ENCODE peak calls at places on chromosomes 2 and 18, in four cellular contexts. One of them, this sample, is unnamed.

GRCh38 chr2:71073475-71073874 is 5.0 kb downstream of the NAGK start:
- DNase-seq in activated CD4-positive, alpha-beta T cell treated with anti-CD3 and anti-CD28 coated beads, Interleukin-2, amount 50 U/mL, for 48 hours: no peak
- DNase-seq in stimulated activated CD4-positive, alpha-beta T cell treated with anti-CD3 and anti-CD28 coated beads, TNF-alpha, amount 100 ng/mL, for 4 hours: no peak
- DNase-seq in kidney tubule cell: no peak
- DNase-seq in this sample: no peak

GRCh38 chr2:71505086-71505769 is 51.9 kb downstream of the DYSF start:
- DNase-seq in stimulated activated CD4-positive, alpha-beta T cell treated with anti-CD3 and anti-CD28 coated beads, TNF-alpha, amount 100 ng/mL, for 4 hours: no peak
- DNase-seq in activated CD4-positive, alpha-beta T cell treated with anti-CD3 and anti-CD28 coated beads, Interleukin-2, amount 50 U/mL, for 48 hours: no peak
- DNase-seq in kidney tubule cell: no peak
- DNase-seq in this sample: no peak

GRCh38 chr2:40534528-40534927 is 82.6 kb upstream of the SLC8A1 start:
- DNase-seq in stimulated activated CD4-positive, alpha-beta T cell treated with anti-CD3 and anti-CD28 coated beads, TNF-alpha, amount 100 ng/mL, for 4 hours: no peak
- DNase-seq in kidney tubule cell: peak
- DNase-seq in activated CD4-positive, alpha-beta T cell treated with anti-CD3 and anti-CD28 coated beads, Interleukin-2, amount 50 U/mL, for 48 hours: no peak
- DNase-seq in this sample: no peak

GRCh38 chr2:181892795-181893435 is 1.4 kb downstream of the ITPRID2 start:
- DNase-seq in stimulated activated CD4-positive, alpha-beta T cell treated with anti-CD3 and anti-CD28 coated beads, TNF-alpha, amount 100 ng/mL, for 4 hours: no peak
- DNase-seq in activated CD4-positive, alpha-beta T cell treated with anti-CD3 and anti-CD28 coated beads, Interleukin-2, amount 50 U/mL, for 48 hours: no peak
- DNase-seq in kidney tubule cell: peak
- DNase-seq in this sample: no peak

GRCh38 chr2:204608261-204608660 is 63.0 kb downstream of the PARD3B start:
- DNase-seq in kidney tubule cell: no peak
- DNase-seq in activated CD4-positive, alpha-beta T cell treated with anti-CD3 and anti-CD28 coated beads, Interleukin-2, amount 50 U/mL, for 48 hours: no peak
- DNase-seq in stimulated activated CD4-positive, alpha-beta T cell treated with anti-CD3 and anti-CD28 coated beads, TNF-alpha, amount 100 ng/mL, for 4 hours: no peak
- DNase-seq in this sample: no peak

GRCh38 chr2:240869956-240870875 is 1.6 kb downstream of the AGXT start:
- DNase-seq in stimulated activated CD4-positive, alpha-beta T cell treated with anti-CD3 and anti-CD28 coated beads, TNF-alpha, amount 100 ng/mL, for 4 hours: no peak
- DNase-seq in kidney tubule cell: no peak
- DNase-seq in activated CD4-positive, alpha-beta T cell treated with anti-CD3 and anti-CD28 coated beads, Interleukin-2, amount 50 U/mL, for 48 hours: no peak
- DNase-seq in this sample: no peak

GRCh38 chr2:236600892-236601291 is 31.3 kb downstream of the ACKR3 start:
- DNase-seq in kidney tubule cell: no peak
- DNase-seq in stimulated activated CD4-positive, alpha-beta T cell treated with anti-CD3 and anti-CD28 coated beads, TNF-alpha, amount 100 ng/mL, for 4 hours: no peak
- DNase-seq in activated CD4-positive, alpha-beta T cell treated with anti-CD3 and anti-CD28 coated beads, Interleukin-2, amount 50 U/mL, for 48 hours: no peak
- DNase-seq in this sample: no peak

GRCh38 chr2:238938460-238939055 is 90.7 kb downstream of the TWIST2 start:
- DNase-seq in activated CD4-positive, alpha-beta T cell treated with anti-CD3 and anti-CD28 coated beads, Interleukin-2, amount 50 U/mL, for 48 hours: no peak
- DNase-seq in kidney tubule cell: no peak
- DNase-seq in stimulated activated CD4-positive, alpha-beta T cell treated with anti-CD3 and anti-CD28 coated beads, TNF-alpha, amount 100 ng/mL, for 4 hours: no peak
- DNase-seq in this sample: no peak

GRCh38 chr2:96391153-96391827 is 55.7 kb downstream of the NCAPH start:
- DNase-seq in stimulated activated CD4-positive, alpha-beta T cell treated with anti-CD3 and anti-CD28 coated beads, TNF-alpha, amount 100 ng/mL, for 4 hours: no peak
- DNase-seq in kidney tubule cell: peak
- DNase-seq in activated CD4-positive, alpha-beta T cell treated with anti-CD3 and anti-CD28 coated beads, Interleukin-2, amount 50 U/mL, for 48 hours: no peak
- DNase-seq in this sample: no peak

GRCh38 chr18:477565-477964 is 22.9 kb downstream of the COLEC12 start:
- DNase-seq in kidney tubule cell: peak
- DNase-seq in activated CD4-positive, alpha-beta T cell treated with anti-CD3 and anti-CD28 coated beads, Interleukin-2, amount 50 U/mL, for 48 hours: no peak
- DNase-seq in stimulated activated CD4-positive, alpha-beta T cell treated with anti-CD3 and anti-CD28 coated beads, TNF-alpha, amount 100 ng/mL, for 4 hours: no peak
- DNase-seq in this sample: no peak

GRCh38 chr18:64165906-64166305 is 17.0 kb upstream of the LINC00305 start:
- DNase-seq in stimulated activated CD4-positive, alpha-beta T cell treated with anti-CD3 and anti-CD28 coated beads, TNF-alpha, amount 100 ng/mL, for 4 hours: no peak
- DNase-seq in kidney tubule cell: peak
- DNase-seq in activated CD4-positive, alpha-beta T cell treated with anti-CD3 and anti-CD28 coated beads, Interleukin-2, amount 50 U/mL, for 48 hours: no peak
- DNase-seq in this sample: no peak

GRCh38 chr18:8084160-8084559 is 517.0 kb downstream of the PTPRM start:
- DNase-seq in stimulated activated CD4-positive, alpha-beta T cell treated with anti-CD3 and anti-CD28 coated beads, TNF-alpha, amount 100 ng/mL, for 4 hours: no peak
- DNase-seq in activated CD4-positive, alpha-beta T cell treated with anti-CD3 and anti-CD28 coated beads, Interleukin-2, amount 50 U/mL, for 48 hours: no peak
- DNase-seq in kidney tubule cell: peak
- DNase-seq in this sample: peak

GRCh38 chr2:30208453-30208852 is 22.9 kb upstream of the LBH start:
- DNase-seq in kidney tubule cell: peak
- DNase-seq in stimulated activated CD4-positive, alpha-beta T cell treated with anti-CD3 and anti-CD28 coated beads, TNF-alpha, amount 100 ng/mL, for 4 hours: peak
- DNase-seq in activated CD4-positive, alpha-beta T cell treated with anti-CD3 and anti-CD28 coated beads, Interleukin-2, amount 50 U/mL, for 48 hours: peak
- DNase-seq in this sample: peak

GRCh38 chr2:1231664-1232063 is 181.6 kb upstream of the TPO start:
- DNase-seq in stimulated activated CD4-positive, alpha-beta T cell treated with anti-CD3 and anti-CD28 coated beads, TNF-alpha, amount 100 ng/mL, for 4 hours: no peak
- DNase-seq in kidney tubule cell: peak
- DNase-seq in activated CD4-positive, alpha-beta T cell treated with anti-CD3 and anti-CD28 coated beads, Interleukin-2, amount 50 U/mL, for 48 hours: no peak
- DNase-seq in this sample: no peak

GRCh38 chr2:233448220-233448559 is 93.9 kb downstream of the DGKD start:
- DNase-seq in kidney tubule cell: peak
- DNase-seq in stimulated activated CD4-positive, alpha-beta T cell treated with anti-CD3 and anti-CD28 coated beads, TNF-alpha, amount 100 ng/mL, for 4 hours: no peak
- DNase-seq in activated CD4-positive, alpha-beta T cell treated with anti-CD3 and anti-CD28 coated beads, Interleukin-2, amount 50 U/mL, for 48 hours: peak
- DNase-seq in this sample: no peak

GRCh38 chr2:119517433-119517832 is 6.8 kb downstream of the SCTR start:
- DNase-seq in stimulated activated CD4-positive, alpha-beta T cell treated with anti-CD3 and anti-CD28 coated beads, TNF-alpha, amount 100 ng/mL, for 4 hours: no peak
- DNase-seq in activated CD4-positive, alpha-beta T cell treated with anti-CD3 and anti-CD28 coated beads, Interleukin-2, amount 50 U/mL, for 48 hours: peak
- DNase-seq in kidney tubule cell: peak
- DNase-seq in this sample: peak

GRCh38 chr18:8685141-8685913 is 20.0 kb upstream of the MTCL1 start:
- DNase-seq in stimulated activated CD4-positive, alpha-beta T cell treated with anti-CD3 and anti-CD28 coated beads, TNF-alpha, amount 100 ng/mL, for 4 hours: no peak
- DNase-seq in kidney tubule cell: peak
- DNase-seq in activated CD4-positive, alpha-beta T cell treated with anti-CD3 and anti-CD28 coated beads, Interleukin-2, amount 50 U/mL, for 48 hours: no peak
- DNase-seq in this sample: no peak

GRCh38 chr2:24008672-24009366 is 1.1 kb upstream of the MFSD2B start:
- DNase-seq in stimulated activated CD4-positive, alpha-beta T cell treated with anti-CD3 and anti-CD28 coated beads, TNF-alpha, amount 100 ng/mL, for 4 hours: no peak
- DNase-seq in activated CD4-positive, alpha-beta T cell treated with anti-CD3 and anti-CD28 coated beads, Interleukin-2, amount 50 U/mL, for 48 hours: no peak
- DNase-seq in kidney tubule cell: peak
- DNase-seq in this sample: no peak

GRCh38 chr2:10462178-10463083 is 14.3 kb upstream of the ODC1 start:
- DNase-seq in stimulated activated CD4-positive, alpha-beta T cell treated with anti-CD3 and anti-CD28 coated beads, TNF-alpha, amount 100 ng/mL, for 4 hours: no peak
- DNase-seq in kidney tubule cell: no peak
- DNase-seq in activated CD4-positive, alpha-beta T cell treated with anti-CD3 and anti-CD28 coated beads, Interleukin-2, amount 50 U/mL, for 48 hours: no peak
- DNase-seq in this sample: no peak

GRCh38 chr18:25826377-25826776 is 264.0 kb downstream of the SS18 start:
- DNase-seq in kidney tubule cell: no peak
- DNase-seq in activated CD4-positive, alpha-beta T cell treated with anti-CD3 and anti-CD28 coated beads, Interleukin-2, amount 50 U/mL, for 48 hours: no peak
- DNase-seq in stimulated activated CD4-positive, alpha-beta T cell treated with anti-CD3 and anti-CD28 coated beads, TNF-alpha, amount 100 ng/mL, for 4 hours: no peak
- DNase-seq in this sample: no peak

GRCh38 chr2:21812766-21813165 is 689.0 kb downstream of the TDRD15 start:
- DNase-seq in activated CD4-positive, alpha-beta T cell treated with anti-CD3 and anti-CD28 coated beads, Interleukin-2, amount 50 U/mL, for 48 hours: no peak
- DNase-seq in stimulated activated CD4-positive, alpha-beta T cell treated with anti-CD3 and anti-CD28 coated beads, TNF-alpha, amount 100 ng/mL, for 4 hours: no peak
- DNase-seq in kidney tubule cell: no peak
- DNase-seq in this sample: no peak

GRCh38 chr2:220574038-220574437 is 946.6 kb downstream of the SLC4A3 start:
- DNase-seq in kidney tubule cell: no peak
- DNase-seq in activated CD4-positive, alpha-beta T cell treated with anti-CD3 and anti-CD28 coated beads, Interleukin-2, amount 50 U/mL, for 48 hours: no peak
- DNase-seq in stimulated activated CD4-positive, alpha-beta T cell treated with anti-CD3 and anti-CD28 coated beads, TNF-alpha, amount 100 ng/mL, for 4 hours: no peak
- DNase-seq in this sample: no peak

This sample was measured in HTR-8/SVneo.